ENCODE peak calls at places on chromosomes 5 and 9, in seven cellular contexts. I, L, H, X, W, S and C are unnamed samples.

GRCh38 chr5:19488786-19489185 is 499.2 kb downstream of the CDH18 start:
- DNase-seq in I (no peak), L (no peak), H (no peak), X (no peak), W (no peak), S (no peak), C (no peak)

GRCh38 chr5:171310816-171311697 is 2.0 kb downstream of the TLX3 start:
- DNase-seq in I (peak; percentile 41), L (no peak), H (no peak), X (no peak), W (peak; percentile 40), S (no peak), C (peak; percentile 61)

GRCh38 chr5:39057745-39058144 is 16.5 kb downstream of the RICTOR start:
- DNase-seq in I (peak; percentile 26), L (no peak), H (no peak), X (no peak), W (no peak), S (no peak), C (no peak)

GRCh38 chr9:133122935-133123611 is 2.0 kb upstream of the RALGDS start:
- DNase-seq in I (no peak), L (no peak), H (no peak), X (no peak), W (peak; percentile 59), S (no peak), C (no peak)

GRCh38 chr5:134435525-134435924 is 23.8 kb upstream of the CDKN2AIPNL start:
- DNase-seq in I (peak; percentile 53), L (no peak), H (no peak), X (no peak), W (no peak), S (no peak), C (no peak)

GRCh38 chr5:174708466-174709207 is 15.7 kb upstream of the MSX2 start:
- DNase-seq in I (no peak), L (no peak), H (no peak), X (no peak), W (no peak), S (no peak), C (no peak)

GRCh38 chr5:21802869-21803490 is 1050.2 kb downstream of the CDH12 start:
- DNase-seq in I (peak; percentile 66), L (no peak), H (no peak), X (no peak), W (peak; percentile 50), S (no peak), C (no peak)

GRCh38 chr5:68817696-68818695 is 275.8 kb upstream of the SLC30A5 start:
- DNase-seq in I (no peak), L (no peak), H (peak; percentile 67), X (no peak), W (no peak), S (no peak), C (no peak)

GRCh38 chr9:91825422-91825821 is 124.6 kb downstream of the ROR2 start:
- DNase-seq in I (peak; percentile 78), L (no peak), H (no peak), X (no peak), W (peak; percentile 68), S (no peak), C (no peak)

GRCh38 chr9:110143969-110144545 is 63.9 kb downstream of the C9orf152 start:
- DNase-seq in I (no peak), L (no peak), H (no peak), X (no peak), W (no peak), S (no peak), C (no peak)

GRCh38 chr5:20331826-20332225 is 343.8 kb upstream of the CDH18 start:
- DNase-seq in I (no peak), L (no peak), H (no peak), X (no peak), W (no peak), S (no peak), C (no peak)

GRCh38 chr5:67178085-67178484 is 18.5 kb downstream of the CD180 start:
- DNase-seq in I (no peak), L (no peak), H (no peak), X (no peak), W (no peak), S (no peak), C (no peak)

GRCh38 chr9:114677418-114677817 is 4.6 kb downstream of the TEX48 start:
- DNase-seq in I (peak; percentile 99), L (peak; percentile 67), H (no peak), X (no peak), W (peak; percentile 98), S (no peak), C (no peak)

GRCh38 chr9:131402738-131403492 is 9.0 kb downstream of the PRRC2B start:
- DNase-seq in I (peak; percentile 92), L (peak; percentile 81), H (peak; percentile 91), X (peak; percentile 89), W (peak; percentile 94), S (no peak), C (peak; percentile 94)

GRCh38 chr5:67305913-67306710 is 109.5 kb upstream of the CD180 start:
- DNase-seq in I (no peak), L (no peak), H (no peak), X (no peak), W (peak; percentile 57), S (no peak), C (no peak)

GRCh38 chr9:124191691-124192208 is 66.0 kb upstream of the NEK6 start:
- DNase-seq in I (no peak), L (no peak), H (no peak), X (no peak), W (no peak), S (no peak), C (no peak)

DNA sequence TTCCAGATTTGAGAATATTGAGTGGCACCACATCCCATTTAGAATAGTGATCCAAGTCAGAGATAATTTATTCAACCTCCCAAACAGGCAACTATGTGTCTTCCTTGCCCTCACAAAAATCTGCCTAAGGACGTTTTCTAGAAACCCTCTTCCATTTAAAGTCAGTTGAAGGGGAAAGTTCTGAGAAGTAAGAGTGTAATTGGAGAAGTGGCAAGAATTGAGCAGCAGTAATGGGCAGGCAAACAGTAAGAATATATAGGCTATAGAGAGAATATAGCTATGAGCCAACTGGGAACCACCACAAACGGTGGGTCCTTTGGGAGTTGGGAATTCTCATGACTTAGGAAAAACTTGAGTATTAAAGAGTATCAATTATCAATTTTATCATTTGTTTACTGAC is 31.1 kb upstream of the CETN3 start:
- DNase-seq in I (no peak), L (no peak), H (no peak), X (no peak), W (no peak), S (no peak), C (no peak)
- H3K4me3 ChIP-seq in I (no peak overlapping the region), L (no peak overlapping the region), H (no peak overlapping the region), X (no peak overlapping the region), W (no peak overlapping the region), S (no peak overlapping the region), C (no peak overlapping the region)

DNA sequence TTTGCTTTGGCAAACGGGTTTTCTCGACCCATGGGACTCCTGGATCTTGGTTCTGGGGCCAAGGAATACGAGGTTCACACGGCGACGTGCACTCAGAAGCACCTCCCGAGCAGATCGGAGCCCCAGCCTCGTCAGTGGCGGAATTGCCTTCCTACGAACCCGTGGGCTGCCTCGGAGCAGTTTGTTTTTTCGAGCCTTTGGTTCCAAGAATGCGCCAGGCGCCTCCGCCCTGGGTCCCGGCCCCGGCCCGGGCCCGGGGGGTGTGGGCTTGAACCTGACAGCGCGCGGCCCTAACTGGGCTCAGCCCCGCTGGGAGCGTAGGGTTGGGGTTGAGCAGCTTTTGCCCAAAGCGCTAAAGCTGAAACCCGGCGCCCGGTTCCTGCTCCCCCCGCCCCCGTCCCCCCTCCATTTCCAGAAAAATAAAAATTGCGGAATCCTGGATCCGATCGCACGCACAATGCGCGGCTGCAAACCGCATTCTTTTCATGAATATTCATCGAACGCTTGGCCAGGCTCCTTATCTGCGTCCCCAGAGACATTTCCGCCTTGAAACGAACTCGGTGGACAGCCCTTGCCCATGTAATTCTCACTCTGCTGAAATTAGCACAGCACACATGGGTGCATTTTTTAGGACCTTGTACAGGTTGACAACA is 1.0 kb downstream of the BASP1 start:
- DNase-seq in I (peak; percentile 66), L (no peak), H (no peak), X (no peak), W (peak; percentile 86), S (no peak), C (peak; percentile 75)
- H3K27ac ChIP-seq in I (peak overlapping the region; percentile 95), L (peak overlapping the region; percentile 69), H (peak overlapping the region; percentile 39), X (peak overlapping the region; percentile 68), W (peak overlapping the region; percentile 2), S (no peak overlapping the region), C (peak overlapping the region; percentile 80)

DNA sequence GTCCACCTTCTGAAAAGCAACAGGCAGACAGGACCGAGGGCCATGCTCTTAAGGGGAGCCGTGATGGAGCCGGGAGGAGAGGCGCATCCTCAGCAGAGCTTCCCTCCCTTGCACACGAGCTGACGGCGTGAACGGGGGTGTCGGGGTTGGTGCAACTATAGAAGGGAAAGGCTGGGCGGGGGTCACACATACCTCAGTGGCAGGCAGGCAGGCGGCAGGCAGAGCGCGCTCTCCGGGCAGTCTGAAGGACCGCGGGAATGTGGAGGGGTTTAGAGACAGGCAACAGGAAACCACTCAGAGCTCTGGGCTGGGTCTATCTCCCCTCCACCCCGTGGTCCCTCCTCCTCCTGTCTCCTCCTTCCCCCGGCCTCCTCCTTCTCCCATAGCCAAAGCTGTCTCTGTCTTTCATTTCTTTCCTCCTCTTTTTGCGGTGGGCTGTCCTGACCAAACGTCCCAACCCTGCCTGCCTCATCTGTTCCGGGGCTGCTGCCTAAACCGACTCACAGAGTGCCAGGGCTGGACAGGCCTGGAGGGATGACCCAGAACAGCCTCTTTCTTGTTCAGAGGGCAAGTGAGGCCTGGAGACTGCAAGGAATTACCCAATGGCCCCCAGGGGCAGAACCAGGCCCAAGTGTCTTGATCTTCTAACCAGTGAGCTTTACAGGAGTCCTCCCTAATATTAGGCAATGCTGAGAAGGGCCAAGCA is at the start of gene SPARC:
- DNase-seq in I (peak; percentile 96), L (peak; percentile 82), H (peak; percentile 48), X (no peak), W (peak; percentile 98), S (no peak), C (peak; percentile 98)
- H3K4me3 ChIP-seq in I (peak within 1 kb of the TSS; percentile 94), L (peak within 1 kb of the TSS; percentile 52), H (peak within 1 kb of the TSS; percentile 71), X (peak within 1 kb of the TSS; percentile 76), W (peak within 1 kb of the TSS; percentile 35), S (no peak within 1 kb of the TSS), C (peak within 1 kb of the TSS; percentile 87)

GRCh38 chr9:120735009-120735408 is 20.7 kb upstream of the MEGF9 start:
- DNase-seq in I (no peak), L (no peak), H (no peak), X (no peak), W (peak; percentile 63), S (no peak), C (no peak)

GRCh38 chr9:120735415-120736126 is 21.3 kb upstream of the MEGF9 start:
- DNase-seq in I (peak; percentile 80), L (peak; percentile 72), H (no peak), X (no peak), W (peak; percentile 79), S (no peak), C (no peak)

GRCh38 chr9:120734607-120735006 is 20.3 kb upstream of the MEGF9 start:
- DNase-seq in I (no peak), L (no peak), H (no peak), X (no peak), W (no peak), S (no peak), C (no peak)

GRCh38 chr9:120740135-120740534 is 25.9 kb upstream of the MEGF9 start:
- DNase-seq in I (no peak), L (no peak), H (no peak), X (no peak), W (peak; percentile 60), S (no peak), C (no peak)

GRCh38 chr9:120737411-120737810 is 23.1 kb upstream of the MEGF9 start:
- DNase-seq in I (no peak), L (no peak), H (no peak), X (no peak), W (no peak), S (no peak), C (no peak)
- H3K27ac ChIP-seq in I (no peak overlapping the region), L (no peak overlapping the region), H (no peak overlapping the region), X (no peak overlapping the region), W (no peak overlapping the region), S (no peak overlapping the region), C (no peak overlapping the region)

GRCh38 chr5:673140-673836 is 19.9 kb downstream of the TPPP start:
- DNase-seq in I (no peak), L (peak; percentile 29), H (no peak), X (peak; percentile 51), W (no peak), S (no peak), C (no peak)
- H3K4me3 ChIP-seq in I (peak overlapping the region; percentile 4), L (no peak overlapping the region), H (peak overlapping the region; percentile 16), X (peak overlapping the region; percentile 34), W (no peak overlapping the region), S (no peak overlapping the region), C (peak overlapping the region; percentile 53)